ENCODE peak calls at places on chromosomes 7 and 10, in six cellular contexts. One of them, this sample, is unnamed.

GRCh38 chr10:120205368-120206018 is 251.5 kb upstream of the PLPP4 start:
- DNase-seq in aorta: no peak
- DNase-seq in CD4-positive, alpha-beta T cell: no peak
- DNase-seq in MM.1S: no peak
- DNase-seq in IMR-90: no peak
- DNase-seq in CD8-positive, alpha-beta memory T cell: no peak
- DNase-seq in this sample: no peak

GRCh38 chr7:64515330-64515729 is 47.5 kb downstream of the ZNF680 start:
- DNase-seq in CD8-positive, alpha-beta memory T cell: no peak
- DNase-seq in IMR-90: no peak
- DNase-seq in CD4-positive, alpha-beta T cell: no peak
- DNase-seq in MM.1S: no peak
- DNase-seq in aorta: no peak
- DNase-seq in this sample: no peak

GRCh38 chr10:44396671-44397191 is 11.8 kb upstream of the CXCL12 start:
- DNase-seq in aorta: no peak
- DNase-seq in MM.1S: no peak
- DNase-seq in CD4-positive, alpha-beta T cell: no peak
- DNase-seq in CD8-positive, alpha-beta memory T cell: no peak
- DNase-seq in IMR-90: no peak
- DNase-seq in this sample: peak

GRCh38 chr7:80018941-80019808 is 115.5 kb upstream of the GNAI1 start:
- DNase-seq in CD8-positive, alpha-beta memory T cell: no peak
- DNase-seq in aorta: peak
- DNase-seq in MM.1S: peak
- DNase-seq in IMR-90: peak
- DNase-seq in CD4-positive, alpha-beta T cell: peak
- DNase-seq in this sample: no peak

GRCh38 chr10:112584276-112584675 is 137.3 kb downstream of the VTI1A start:
- DNase-seq in aorta: no peak
- DNase-seq in CD8-positive, alpha-beta memory T cell: no peak
- DNase-seq in CD4-positive, alpha-beta T cell: no peak
- DNase-seq in IMR-90: peak
- DNase-seq in MM.1S: no peak
- DNase-seq in this sample: no peak

GRCh38 chr10:11176746-11177145 is 159.1 kb downstream of the CELF2 start:
- DNase-seq in CD8-positive, alpha-beta memory T cell: no peak
- DNase-seq in CD4-positive, alpha-beta T cell: no peak
- DNase-seq in MM.1S: peak
- DNase-seq in aorta: no peak
- DNase-seq in IMR-90: no peak
- DNase-seq in this sample: no peak

GRCh38 chr7:134730359-134730758 is 49.1 kb upstream of the CALD1 start:
- DNase-seq in aorta: no peak
- DNase-seq in CD8-positive, alpha-beta memory T cell: no peak
- DNase-seq in IMR-90: peak
- DNase-seq in CD4-positive, alpha-beta T cell: no peak
- DNase-seq in MM.1S: no peak
- DNase-seq in this sample: no peak

GRCh38 chr7:120436487-120437060 is 163.6 kb downstream of the KCND2 start:
- DNase-seq in CD8-positive, alpha-beta memory T cell: no peak
- DNase-seq in MM.1S: peak
- DNase-seq in CD4-positive, alpha-beta T cell: no peak
- DNase-seq in IMR-90: no peak
- DNase-seq in aorta: no peak
- DNase-seq in this sample: no peak

GRCh38 chr10:60905580-60905979 is 38.4 kb downstream of the RHOBTB1 start:
- DNase-seq in aorta: peak
- DNase-seq in IMR-90: peak
- DNase-seq in MM.1S: no peak
- DNase-seq in CD4-positive, alpha-beta T cell: no peak
- DNase-seq in CD8-positive, alpha-beta memory T cell: no peak
- DNase-seq in this sample: no peak

GRCh38 chr10:125783957-125784356 is 8.3 kb upstream of the MMP21 start:
- DNase-seq in IMR-90: peak
- DNase-seq in aorta: no peak
- DNase-seq in CD4-positive, alpha-beta T cell: no peak
- DNase-seq in CD8-positive, alpha-beta memory T cell: no peak
- DNase-seq in MM.1S: peak
- DNase-seq in this sample: no peak
- H3K27ac ChIP-seq in IMR-90: no peak
- H3K27ac ChIP-seq in aorta: no peak
- H3K27ac ChIP-seq in CD4-positive, alpha-beta T cell: no peak
- H3K27ac ChIP-seq in CD8-positive, alpha-beta memory T cell: no peak
- H3K27ac ChIP-seq in MM.1S: peak
- H3K27ac ChIP-seq in this sample: no peak

GRCh38 chr7:36045275-36045674 is 107.8 kb upstream of the EEPD1 start:
- DNase-seq in CD4-positive, alpha-beta T cell: no peak
- DNase-seq in IMR-90: peak
- DNase-seq in aorta: no peak
- DNase-seq in MM.1S: no peak
- DNase-seq in CD8-positive, alpha-beta memory T cell: no peak
- DNase-seq in this sample: no peak

GRCh38 chr7:36047254-36047653 is 105.8 kb upstream of the EEPD1 start:
- DNase-seq in CD8-positive, alpha-beta memory T cell: no peak
- DNase-seq in CD4-positive, alpha-beta T cell: no peak
- DNase-seq in aorta: no peak
- DNase-seq in IMR-90: no peak
- DNase-seq in MM.1S: no peak
- DNase-seq in this sample: no peak

GRCh38 chr7:36048141-36048901 is 104.7 kb upstream of the EEPD1 start:
- DNase-seq in CD4-positive, alpha-beta T cell: no peak
- DNase-seq in CD8-positive, alpha-beta memory T cell: no peak
- DNase-seq in MM.1S: no peak
- DNase-seq in IMR-90: peak
- DNase-seq in aorta: no peak
- DNase-seq in this sample: no peak

GRCh38 chr7:36044096-36044892 is 108.8 kb upstream of the EEPD1 start:
- DNase-seq in CD4-positive, alpha-beta T cell: no peak
- DNase-seq in IMR-90: no peak
- DNase-seq in MM.1S: no peak
- DNase-seq in aorta: no peak
- DNase-seq in CD8-positive, alpha-beta memory T cell: no peak
- DNase-seq in this sample: no peak

GRCh38 chr7:36045830-36046341 is 107.2 kb upstream of the EEPD1 start:
- DNase-seq in CD8-positive, alpha-beta memory T cell: no peak
- DNase-seq in MM.1S: no peak
- DNase-seq in aorta: no peak
- DNase-seq in IMR-90: no peak
- DNase-seq in CD4-positive, alpha-beta T cell: no peak
- DNase-seq in this sample: no peak
- H3K27ac ChIP-seq in CD8-positive, alpha-beta memory T cell: no peak
- H3K27ac ChIP-seq in MM.1S: no peak
- H3K27ac ChIP-seq in aorta: no peak
- H3K27ac ChIP-seq in IMR-90: peak
- H3K27ac ChIP-seq in CD4-positive, alpha-beta T cell: no peak
- H3K27ac ChIP-seq in this sample: peak

GRCh38 chr7:51316262-51316665 is 345 bp downstream of the COBL start:
- DNase-seq in IMR-90: no peak
- DNase-seq in aorta: no peak
- DNase-seq in MM.1S: peak
- DNase-seq in CD4-positive, alpha-beta T cell: no peak
- DNase-seq in CD8-positive, alpha-beta memory T cell: no peak
- DNase-seq in this sample: peak
- H3K27ac ChIP-seq in IMR-90: no peak
- H3K27ac ChIP-seq in aorta: no peak
- H3K27ac ChIP-seq in MM.1S: no peak
- H3K27ac ChIP-seq in CD4-positive, alpha-beta T cell: no peak
- H3K27ac ChIP-seq in CD8-positive, alpha-beta memory T cell: no peak
- H3K27ac ChIP-seq in this sample: peak

GRCh38 chr10:8401531-8401930 is 347.0 kb downstream of the GATA3 start:
- DNase-seq in CD4-positive, alpha-beta T cell: no peak
- DNase-seq in MM.1S: no peak
- DNase-seq in IMR-90: no peak
- DNase-seq in CD8-positive, alpha-beta memory T cell: no peak
- DNase-seq in aorta: no peak
- DNase-seq in this sample: no peak
- H3K27ac ChIP-seq in CD4-positive, alpha-beta T cell: no peak
- H3K27ac ChIP-seq in MM.1S: no peak
- H3K27ac ChIP-seq in IMR-90: no peak
- H3K27ac ChIP-seq in CD8-positive, alpha-beta memory T cell: no peak
- H3K27ac ChIP-seq in aorta: no peak
- H3K27ac ChIP-seq in this sample: no peak

DNA sequence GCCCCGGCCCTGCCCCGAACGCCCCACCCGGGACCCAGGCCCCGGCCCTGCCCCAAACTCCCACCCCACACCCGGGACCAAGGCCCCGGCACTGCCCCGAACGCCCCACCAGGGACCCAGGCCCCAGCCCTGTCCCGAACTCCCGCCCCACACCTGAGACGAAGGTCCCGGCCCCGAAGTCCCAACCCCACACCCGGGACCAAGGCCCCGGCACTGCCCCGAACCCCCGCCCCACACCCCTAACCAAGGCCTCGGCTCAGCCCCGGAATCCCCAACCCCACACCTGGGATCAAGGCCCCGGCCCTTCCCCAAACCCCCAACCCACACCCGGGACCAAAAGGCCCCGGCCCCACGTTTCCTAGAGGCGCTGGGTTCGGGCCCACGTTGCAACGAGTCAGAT is 1.1 kb upstream of the LARP4B start:
- DNase-seq in IMR-90: no peak
- DNase-seq in CD4-positive, alpha-beta T cell: no peak
- DNase-seq in CD8-positive, alpha-beta memory T cell: no peak
- DNase-seq in aorta: peak
- DNase-seq in MM.1S: no peak
- DNase-seq in this sample: no peak
- H3K27ac ChIP-seq in IMR-90: no peak
- H3K27ac ChIP-seq in CD4-positive, alpha-beta T cell: no peak
- H3K27ac ChIP-seq in CD8-positive, alpha-beta memory T cell: no peak
- H3K27ac ChIP-seq in aorta: no peak
- H3K27ac ChIP-seq in MM.1S: no peak
- H3K27ac ChIP-seq in this sample: peak

GRCh38 chr7:779480-779879 is 52.4 kb upstream of the PRKAR1B start:
- DNase-seq in MM.1S: no peak
- DNase-seq in aorta: no peak
- DNase-seq in CD4-positive, alpha-beta T cell: no peak
- DNase-seq in CD8-positive, alpha-beta memory T cell: no peak
- DNase-seq in IMR-90: no peak
- DNase-seq in this sample: no peak
- H3K27ac ChIP-seq in MM.1S: no peak
- H3K27ac ChIP-seq in aorta: no peak
- H3K27ac ChIP-seq in CD4-positive, alpha-beta T cell: no peak
- H3K27ac ChIP-seq in CD8-positive, alpha-beta memory T cell: no peak
- H3K27ac ChIP-seq in IMR-90: no peak
- H3K27ac ChIP-seq in this sample: no peak

DNA sequence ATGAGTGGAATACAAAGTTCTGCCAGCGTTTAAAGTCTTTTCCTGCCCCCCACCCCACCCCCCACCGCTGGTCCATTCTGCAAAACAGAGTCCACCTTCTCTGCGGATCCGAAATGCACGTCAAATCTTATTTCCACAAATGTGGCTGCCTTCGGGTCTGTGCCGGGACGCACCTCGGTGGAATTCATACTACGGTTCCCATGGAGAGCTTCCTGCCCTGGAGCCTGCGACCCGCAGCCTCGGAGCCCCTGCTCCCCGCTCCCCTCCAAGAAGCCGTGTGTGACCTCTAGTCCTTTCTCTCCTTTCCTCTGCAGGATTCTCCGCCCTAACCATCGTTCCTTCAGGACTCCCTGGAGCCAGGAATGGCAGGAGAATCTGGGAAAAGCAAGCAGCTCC is 12.5 kb upstream of the CALML5 start:
- DNase-seq in aorta: peak
- DNase-seq in CD8-positive, alpha-beta memory T cell: no peak
- DNase-seq in IMR-90: no peak
- DNase-seq in CD4-positive, alpha-beta T cell: no peak
- DNase-seq in MM.1S: no peak
- DNase-seq in this sample: peak
- H3K27ac ChIP-seq in aorta: no peak
- H3K27ac ChIP-seq in CD8-positive, alpha-beta memory T cell: no peak
- H3K27ac ChIP-seq in IMR-90: no peak
- H3K27ac ChIP-seq in CD4-positive, alpha-beta T cell: no peak
- H3K27ac ChIP-seq in MM.1S: no peak
- H3K27ac ChIP-seq in this sample: no peak

GRCh38 chr10:114520453-114520852 is 116.2 kb upstream of the AFAP1L2 start:
- DNase-seq in IMR-90: peak
- DNase-seq in MM.1S: no peak
- DNase-seq in CD8-positive, alpha-beta memory T cell: no peak
- DNase-seq in CD4-positive, alpha-beta T cell: no peak
- DNase-seq in aorta: no peak
- DNase-seq in this sample: no peak
- H3K27ac ChIP-seq in IMR-90: no peak
- H3K27ac ChIP-seq in MM.1S: no peak
- H3K27ac ChIP-seq in CD8-positive, alpha-beta memory T cell: no peak
- H3K27ac ChIP-seq in CD4-positive, alpha-beta T cell: peak
- H3K27ac ChIP-seq in aorta: peak
- H3K27ac ChIP-seq in this sample: no peak

GRCh38 chr7:44729949-44730590 is 18.6 kb upstream of the ZMIZ2 start:
- DNase-seq in aorta: no peak
- DNase-seq in CD4-positive, alpha-beta T cell: no peak
- DNase-seq in MM.1S: no peak
- DNase-seq in CD8-positive, alpha-beta memory T cell: no peak
- DNase-seq in IMR-90: no peak
- DNase-seq in this sample: no peak

GRCh38 chr7:44724276-44724675 is 24.4 kb upstream of the ZMIZ2 start:
- DNase-seq in aorta: no peak
- DNase-seq in CD8-positive, alpha-beta memory T cell: no peak
- DNase-seq in MM.1S: no peak
- DNase-seq in CD4-positive, alpha-beta T cell: no peak
- DNase-seq in IMR-90: no peak
- DNase-seq in this sample: no peak

DNA sequence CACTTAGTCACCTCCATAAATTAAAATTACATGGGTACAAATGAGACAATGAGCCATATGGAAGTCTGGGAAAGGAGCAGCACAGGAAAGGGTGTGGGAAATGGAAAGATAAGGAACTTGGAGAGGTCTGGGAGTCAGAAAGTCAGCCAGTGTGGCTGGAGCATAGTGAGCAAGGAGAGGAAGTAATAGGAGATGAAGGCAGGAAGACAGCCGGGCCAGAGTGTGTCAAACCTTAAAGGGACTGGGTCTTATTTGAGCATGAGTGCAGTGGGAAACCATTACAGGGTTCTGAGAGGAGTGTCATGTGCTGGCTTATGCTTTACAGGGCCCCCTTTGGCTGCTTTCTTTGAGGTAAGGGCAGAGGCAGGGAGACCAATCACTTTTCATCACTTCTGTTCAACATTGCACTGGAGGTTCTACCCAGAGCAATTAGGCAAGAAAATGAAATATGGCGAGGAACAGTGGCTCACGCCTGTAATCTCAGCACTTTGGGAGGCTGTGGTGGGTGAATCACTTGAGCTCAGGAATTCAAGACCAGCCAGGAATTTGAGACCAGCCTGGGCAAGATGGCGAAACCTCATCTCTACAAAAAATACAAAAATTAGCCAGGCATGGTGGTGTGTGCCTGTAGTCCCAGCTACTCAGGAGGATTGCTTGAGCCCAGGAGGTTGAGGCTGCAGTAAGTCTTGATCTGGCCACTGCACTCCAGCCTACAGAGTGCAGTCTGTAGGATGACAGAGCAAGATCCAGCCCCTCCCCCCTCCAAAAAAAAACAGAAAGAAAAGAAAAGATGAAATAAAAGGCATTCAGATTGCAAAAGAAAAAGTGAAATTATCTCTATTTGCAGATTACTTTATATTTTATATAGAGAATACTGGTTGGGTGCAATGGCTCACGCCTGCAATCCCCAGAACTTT is 21.0 kb upstream of the ZMIZ2 start:
- DNase-seq in MM.1S: no peak
- DNase-seq in CD4-positive, alpha-beta T cell: no peak
- DNase-seq in CD8-positive, alpha-beta memory T cell: no peak
- DNase-seq in IMR-90: peak
- DNase-seq in aorta: peak
- DNase-seq in this sample: no peak
- H3K27ac ChIP-seq in MM.1S: no peak
- H3K27ac ChIP-seq in CD4-positive, alpha-beta T cell: no peak
- H3K27ac ChIP-seq in CD8-positive, alpha-beta memory T cell: no peak
- H3K27ac ChIP-seq in IMR-90: peak
- H3K27ac ChIP-seq in aorta: no peak
- H3K27ac ChIP-seq in this sample: no peak

GRCh38 chr10:74901240-74901827 is 74.9 kb downstream of the KAT6B start:
- DNase-seq in MM.1S: no peak
- DNase-seq in IMR-90: no peak
- DNase-seq in CD4-positive, alpha-beta T cell: no peak
- DNase-seq in aorta: no peak
- DNase-seq in CD8-positive, alpha-beta memory T cell: no peak
- DNase-seq in this sample: no peak
- H3K27ac ChIP-seq in MM.1S: no peak
- H3K27ac ChIP-seq in IMR-90: no peak
- H3K27ac ChIP-seq in CD4-positive, alpha-beta T cell: no peak
- H3K27ac ChIP-seq in aorta: no peak
- H3K27ac ChIP-seq in CD8-positive, alpha-beta memory T cell: no peak
- H3K27ac ChIP-seq in this sample: no peak

This sample was measured in upper lobe of right lung.